ENCODE peak calls at places on chromosomes 7 and 10, in nine cellular contexts. One of them, this sample, is unnamed.

GRCh38 chr7:130732980-130733865 is 784 bp downstream of the KLF14 start:
- DNase-seq in nucleus accumbens: no peak
- DNase-seq in NCI-H1930: peak; percentile 34
- DNase-seq in NCI-H1092: peak; percentile 25
- DNase-seq in KBM-7: peak; percentile 35
- DNase-seq in stimulated activated CD8-positive, alpha-beta memory T cell treated with anti-CD3 and anti-CD28 coated beads, Interleukin-7, amount 100 ng/mL, for 4 hours: peak; percentile 20
- DNase-seq in stimulated activated CD4-positive, alpha-beta T cell treated with anti-CD3 and anti-CD28 coated beads, Interleukin-15, amount 100 ng/mL, for 24 hours: peak; percentile 57
- DNase-seq in NCI-H748 treated with DMSO at 0.1 percent for 48 hours: no peak
- DNase-seq in left lobe of liver: peak; percentile 48
- DNase-seq in this sample: no peak

GRCh38 chr7:158237672-158238335 is 349.8 kb downstream of the PTPRN2 start:
- DNase-seq in stimulated activated CD4-positive, alpha-beta T cell treated with anti-CD3 and anti-CD28 coated beads, Interleukin-15, amount 100 ng/mL, for 24 hours: no peak
- DNase-seq in NCI-H1930: no peak
- DNase-seq in nucleus accumbens: no peak
- DNase-seq in NCI-H748 treated with DMSO at 0.1 percent for 48 hours: peak; percentile 24
- DNase-seq in NCI-H1092: no peak
- DNase-seq in stimulated activated CD8-positive, alpha-beta memory T cell treated with anti-CD3 and anti-CD28 coated beads, Interleukin-7, amount 100 ng/mL, for 4 hours: no peak
- DNase-seq in KBM-7: no peak
- DNase-seq in left lobe of liver: no peak
- DNase-seq in this sample: no peak

GRCh38 chr10:48417374-48417773 is 110.9 kb downstream of the MAPK8 start:
- DNase-seq in left lobe of liver: no peak
- DNase-seq in nucleus accumbens: no peak
- DNase-seq in KBM-7: no peak
- DNase-seq in stimulated activated CD4-positive, alpha-beta T cell treated with anti-CD3 and anti-CD28 coated beads, Interleukin-15, amount 100 ng/mL, for 24 hours: no peak
- DNase-seq in stimulated activated CD8-positive, alpha-beta memory T cell treated with anti-CD3 and anti-CD28 coated beads, Interleukin-7, amount 100 ng/mL, for 4 hours: no peak
- DNase-seq in NCI-H1092: no peak
- DNase-seq in NCI-H1930: no peak
- DNase-seq in NCI-H748 treated with DMSO at 0.1 percent for 48 hours: no peak
- DNase-seq in this sample: no peak

GRCh38 chr7:106111671-106112117 is 418 bp downstream of the SYPL1 start:
- DNase-seq in KBM-7: peak; percentile 76
- DNase-seq in left lobe of liver: peak; percentile 86
- DNase-seq in stimulated activated CD4-positive, alpha-beta T cell treated with anti-CD3 and anti-CD28 coated beads, Interleukin-15, amount 100 ng/mL, for 24 hours: peak; percentile 59
- DNase-seq in nucleus accumbens: peak; percentile 57
- DNase-seq in stimulated activated CD8-positive, alpha-beta memory T cell treated with anti-CD3 and anti-CD28 coated beads, Interleukin-7, amount 100 ng/mL, for 4 hours: peak; percentile 38
- DNase-seq in NCI-H748 treated with DMSO at 0.1 percent for 48 hours: no peak
- DNase-seq in NCI-H1092: peak; percentile 55
- DNase-seq in NCI-H1930: no peak
- DNase-seq in this sample: peak; percentile 85

GRCh38 chr10:78655941-78656340 is 412.8 kb upstream of the ZMIZ1 start:
- DNase-seq in stimulated activated CD4-positive, alpha-beta T cell treated with anti-CD3 and anti-CD28 coated beads, Interleukin-15, amount 100 ng/mL, for 24 hours: no peak
- DNase-seq in stimulated activated CD8-positive, alpha-beta memory T cell treated with anti-CD3 and anti-CD28 coated beads, Interleukin-7, amount 100 ng/mL, for 4 hours: no peak
- DNase-seq in left lobe of liver: no peak
- DNase-seq in NCI-H748 treated with DMSO at 0.1 percent for 48 hours: no peak
- DNase-seq in NCI-H1092: no peak
- DNase-seq in nucleus accumbens: no peak
- DNase-seq in KBM-7: no peak
- DNase-seq in NCI-H1930: no peak
- DNase-seq in this sample: no peak

GRCh38 chr7:115558186-115558585 is 472.4 kb downstream of the TFEC start:
- DNase-seq in NCI-H748 treated with DMSO at 0.1 percent for 48 hours: no peak
- DNase-seq in stimulated activated CD4-positive, alpha-beta T cell treated with anti-CD3 and anti-CD28 coated beads, Interleukin-15, amount 100 ng/mL, for 24 hours: no peak
- DNase-seq in NCI-H1092: no peak
- DNase-seq in KBM-7: no peak
- DNase-seq in NCI-H1930: no peak
- DNase-seq in left lobe of liver: no peak
- DNase-seq in stimulated activated CD8-positive, alpha-beta memory T cell treated with anti-CD3 and anti-CD28 coated beads, Interleukin-7, amount 100 ng/mL, for 4 hours: no peak
- DNase-seq in nucleus accumbens: no peak
- DNase-seq in this sample: no peak

GRCh38 chr7:155761162-155761561 is 51.1 kb downstream of the SHH start:
- DNase-seq in NCI-H748 treated with DMSO at 0.1 percent for 48 hours: no peak
- DNase-seq in stimulated activated CD8-positive, alpha-beta memory T cell treated with anti-CD3 and anti-CD28 coated beads, Interleukin-7, amount 100 ng/mL, for 4 hours: no peak
- DNase-seq in KBM-7: peak; percentile 53
- DNase-seq in NCI-H1930: no peak
- DNase-seq in NCI-H1092: no peak
- DNase-seq in stimulated activated CD4-positive, alpha-beta T cell treated with anti-CD3 and anti-CD28 coated beads, Interleukin-15, amount 100 ng/mL, for 24 hours: no peak
- DNase-seq in nucleus accumbens: no peak
- DNase-seq in left lobe of liver: no peak
- DNase-seq in this sample: no peak

GRCh38 chr10:122165492-122165832 is 105.6 kb upstream of the BTBD16 start:
- DNase-seq in NCI-H1930: no peak
- DNase-seq in left lobe of liver: no peak
- DNase-seq in stimulated activated CD8-positive, alpha-beta memory T cell treated with anti-CD3 and anti-CD28 coated beads, Interleukin-7, amount 100 ng/mL, for 4 hours: no peak
- DNase-seq in NCI-H1092: no peak
- DNase-seq in KBM-7: no peak
- DNase-seq in nucleus accumbens: no peak
- DNase-seq in stimulated activated CD4-positive, alpha-beta T cell treated with anti-CD3 and anti-CD28 coated beads, Interleukin-15, amount 100 ng/mL, for 24 hours: no peak
- DNase-seq in NCI-H748 treated with DMSO at 0.1 percent for 48 hours: peak; percentile 21
- DNase-seq in this sample: no peak

GRCh38 chr7:1599571-1600395 is 30.0 kb upstream of the PSMG3 start:
- DNase-seq in nucleus accumbens: no peak
- DNase-seq in NCI-H748 treated with DMSO at 0.1 percent for 48 hours: no peak
- DNase-seq in NCI-H1930: no peak
- DNase-seq in stimulated activated CD8-positive, alpha-beta memory T cell treated with anti-CD3 and anti-CD28 coated beads, Interleukin-7, amount 100 ng/mL, for 4 hours: no peak
- DNase-seq in left lobe of liver: no peak
- DNase-seq in stimulated activated CD4-positive, alpha-beta T cell treated with anti-CD3 and anti-CD28 coated beads, Interleukin-15, amount 100 ng/mL, for 24 hours: no peak
- DNase-seq in KBM-7: no peak
- DNase-seq in NCI-H1092: no peak
- DNase-seq in this sample: no peak

GRCh38 chr10:4186849-4187248 is 401.8 kb upstream of the KLF6 start:
- DNase-seq in NCI-H1930: no peak
- DNase-seq in nucleus accumbens: no peak
- DNase-seq in NCI-H1092: no peak
- DNase-seq in stimulated activated CD4-positive, alpha-beta T cell treated with anti-CD3 and anti-CD28 coated beads, Interleukin-15, amount 100 ng/mL, for 24 hours: no peak
- DNase-seq in NCI-H748 treated with DMSO at 0.1 percent for 48 hours: no peak
- DNase-seq in stimulated activated CD8-positive, alpha-beta memory T cell treated with anti-CD3 and anti-CD28 coated beads, Interleukin-7, amount 100 ng/mL, for 4 hours: no peak
- DNase-seq in KBM-7: no peak
- DNase-seq in left lobe of liver: no peak
- DNase-seq in this sample: no peak

This sample was measured in cardiac septum.